ENCODE peak calls at places on chromosome 1, in nine cellular contexts. V is lower lobe of right lung, X is psoas muscle, Q is pancreas, B is AG04450, U is HCT116, M is sigmoid colon, Z is tibial nerve, L is tibial artery. Y is an unnamed sample.

GRCh38 chr1:185733818-185734709 is at the start of gene HMCN1:
- DNase-seq in V (peak), X (peak), Q (peak), B (no peak), U (peak), M (peak), Z (peak), L (peak), Y (peak)

GRCh38 chr1:56868761-56869160 is 14.2 kb downstream of the C8A start:
- DNase-seq in V (no peak), X (no peak), Q (no peak), B (peak), U (no peak), M (no peak), Z (no peak), L (no peak), Y (no peak)

GRCh38 chr1:173249349-173249748 is 42.2 kb upstream of the TNFSF4 start:
- DNase-seq in V (no peak), X (no peak), Q (no peak), B (no peak), U (no peak), M (no peak), Z (no peak), L (no peak), Y (no peak)

GRCh38 chr1:159076753-159077656 is at the start of gene AIM2:
- DNase-seq in V (peak), X (no peak), Q (no peak), B (no peak), U (no peak), M (no peak), Z (no peak), L (no peak), Y (no peak)

GRCh38 chr1:20689645-20690056 is 28.2 kb downstream of the KIF17 start:
- DNase-seq in V (no peak), X (no peak), Q (no peak), B (no peak), U (no peak), M (no peak), Z (no peak), L (no peak), Y (no peak)

GRCh38 chr1:55870076-55870475 is 654.9 kb upstream of the USP24 start:
- DNase-seq in V (no peak), X (no peak), Q (no peak), B (no peak), U (no peak), M (no peak), Z (no peak), L (no peak), Y (no peak)

GRCh38 chr1:86866665-86867064 is 47.3 kb downstream of the SELENOF start:
- DNase-seq in V (no peak), X (no peak), Q (no peak), B (peak), U (no peak), M (no peak), Z (no peak), L (no peak), Y (no peak)

GRCh38 chr1:198364471-198364870 is 176.0 kb downstream of the ATP6V1G3 start:
- DNase-seq in V (no peak), X (no peak), Q (no peak), B (no peak), U (no peak), M (no peak), Z (no peak), L (no peak), Y (no peak)

GRCh38 chr1:26645734-26646133 is 50.1 kb upstream of the ARID1A start:
- DNase-seq in V (no peak), X (no peak), Q (no peak), B (no peak), U (no peak), M (no peak), Z (no peak), L (no peak), Y (no peak)

GRCh38 chr1:224707849-224708725 is 92.0 kb downstream of the CNIH3 start:
- DNase-seq in V (peak), X (no peak), Q (no peak), B (peak), U (no peak), M (no peak), Z (no peak), L (no peak), Y (no peak)

GRCh38 chr1:64961923-64962322 is 4.4 kb downstream of the JAK1 start:
- DNase-seq in V (no peak), X (no peak), Q (no peak), B (no peak), U (no peak), M (no peak), Z (no peak), L (no peak), Y (no peak)
- H3K27ac ChIP-seq in V (no peak), X (peak), Q (no peak), B (no peak), U (no peak), M (no peak), Z (no peak), L (no peak), Y (no peak)

DNA sequence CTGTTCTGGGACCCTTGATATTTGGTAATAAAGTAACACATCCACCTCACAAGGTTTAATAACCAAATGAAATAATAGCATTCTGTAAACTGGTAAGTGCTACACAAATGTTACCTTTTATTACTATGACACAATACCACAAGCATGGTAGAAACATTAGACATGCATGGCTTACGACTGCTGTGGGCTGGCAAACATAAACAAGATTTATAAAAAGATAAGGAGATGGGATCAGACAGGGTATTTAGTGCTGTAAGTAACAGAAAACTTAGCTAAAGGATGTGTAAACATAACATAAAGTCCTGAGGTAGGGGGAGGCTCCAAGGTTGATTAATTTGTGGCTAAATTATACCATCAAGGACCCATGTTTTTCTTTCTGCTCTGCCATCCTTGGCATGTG is 212.6 kb downstream of the BARHL2 start:
- DNase-seq in V (no peak), X (no peak), Q (no peak), B (no peak), U (no peak), M (no peak), Z (no peak), L (no peak), Y (no peak)
- TF ChIP-seq CTCF in V (no peak), X (no peak), Q (no peak), B (no peak), U (no peak), M (no peak), Z (no peak), L (no peak), Y (no peak)

GRCh38 chr1:85327759-85328158 is 51.3 kb upstream of the BCL10 start:
- DNase-seq in V (no peak), X (no peak), Q (no peak), B (no peak), U (no peak), M (no peak), Z (no peak), L (no peak), Y (no peak)

GRCh38 chr1:85328713-85329376 is 52.4 kb upstream of the BCL10 start:
- DNase-seq in V (no peak), X (peak), Q (no peak), B (peak), U (peak), M (no peak), Z (no peak), L (no peak), Y (peak)

GRCh38 chr1:85325920-85326319 is 49.5 kb upstream of the BCL10 start:
- DNase-seq in V (no peak), X (no peak), Q (no peak), B (no peak), U (no peak), M (no peak), Z (no peak), L (no peak), Y (no peak)

GRCh38 chr1:85326381-85326780 is 49.9 kb upstream of the BCL10 start:
- DNase-seq in V (no peak), X (no peak), Q (no peak), B (no peak), U (no peak), M (no peak), Z (no peak), L (no peak), Y (no peak)

DNA sequence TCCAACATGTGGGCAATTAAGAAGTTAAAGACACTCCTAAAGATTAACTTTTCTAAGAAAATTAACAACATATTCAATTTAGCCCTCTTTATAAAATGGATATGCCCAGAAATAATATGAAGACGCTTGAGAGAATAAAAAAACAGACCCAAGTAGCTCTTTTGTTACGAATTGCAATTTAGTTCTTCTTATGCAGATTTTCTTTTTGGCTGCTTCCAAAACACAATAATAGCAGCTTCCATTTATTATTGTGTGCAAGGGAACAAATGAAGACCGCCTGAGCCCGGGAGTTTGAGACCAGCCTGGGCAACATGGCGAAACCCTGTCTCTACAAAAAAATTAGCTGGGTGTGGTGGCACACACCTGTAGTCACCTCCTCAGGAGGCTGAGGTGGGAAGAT is 50.4 kb upstream of the BCL10 start:
- DNase-seq in V (no peak), X (no peak), Q (no peak), B (no peak), U (no peak), M (no peak), Z (no peak), L (no peak), Y (no peak)
- H3K27ac ChIP-seq in V (no peak), X (no peak), Q (no peak), B (no peak), U (no peak), M (no peak), Z (no peak), L (no peak), Y (no peak)

GRCh38 chr1:6141601-6142000 is 38.5 kb downstream of the CHD5 start:
- DNase-seq in V (no peak), X (no peak), Q (no peak), B (no peak), U (no peak), M (no peak), Z (no peak), L (no peak), Y (no peak)
- TF ChIP-seq CTCF in V (no peak), X (no peak), Q (no peak), B (no peak), U (peak), M (no peak), Z (no peak), L (no peak), Y (no peak)

Y was measured in heart left ventricle.